ENCODE peak calls at places on chromosomes 13 and 19, in seven cellular contexts. R, W, G, T, L, O and U are unnamed samples.

GRCh38 chr19:44003461-44004134 is 841 bp downstream of the ZNF230 start:
- DNase-seq in R (no peak), W (no peak), G (no peak), T (no peak), L (peak), O (no peak), U (no peak)

GRCh38 chr13:62388515-62388914 is 972.9 kb upstream of the PCDH20 start:
- DNase-seq in R (no peak), W (no peak), G (no peak), T (no peak), L (no peak), O (no peak), U (no peak)

GRCh38 chr19:1417145-1417544 is 9.8 kb downstream of the DAZAP1 start:
- DNase-seq in R (no peak), W (peak), G (peak), T (no peak), L (no peak), O (no peak), U (no peak)

GRCh38 chr13:93254775-93255174 is 28.2 kb downstream of the GPC6 start:
- DNase-seq in R (no peak), W (no peak), G (no peak), T (no peak), L (no peak), O (no peak), U (no peak)

GRCh38 chr13:43003010-43003409 is 11.0 kb upstream of the EPSTI1 start:
- DNase-seq in R (no peak), W (no peak), G (no peak), T (no peak), L (no peak), O (no peak), U (no peak)

GRCh38 chr19:55486971-55487883 is 1.0 kb upstream of the SSC5D start:
- DNase-seq in R (no peak), W (peak), G (peak), T (no peak), L (peak), O (no peak), U (no peak)

GRCh38 chr19:5006821-5007220 is 37.9 kb downstream of the KDM4B start:
- DNase-seq in R (no peak), W (no peak), G (no peak), T (no peak), L (no peak), O (no peak), U (no peak)

GRCh38 chr13:112854321-112854720 is 114.7 kb upstream of the MCF2L start:
- DNase-seq in R (peak), W (no peak), G (no peak), T (no peak), L (no peak), O (no peak), U (no peak)

GRCh38 chr19:56727731-56728130 is 56.2 kb upstream of the ZNF835 start:
- DNase-seq in R (no peak), W (no peak), G (no peak), T (peak), L (no peak), O (no peak), U (no peak)

GRCh38 chr19:53659292-53659691 is 27.5 kb downstream of the DPRX start:
- DNase-seq in R (no peak), W (no peak), G (no peak), T (peak), L (peak), O (no peak), U (no peak)

GRCh38 chr13:100140441-100140840 is 51.5 kb downstream of the PCCA start:
- DNase-seq in R (no peak), W (no peak), G (no peak), T (no peak), L (no peak), O (no peak), U (no peak)

GRCh38 chr13:112194167-112194530 is 127.2 kb downstream of the SOX1 start:
- DNase-seq in R (no peak), W (no peak), G (no peak), T (no peak), L (no peak), O (no peak), U (no peak)

GRCh38 chr13:78652651-78653050 is 6.3 kb downstream of the OBI1 start:
- DNase-seq in R (no peak), W (no peak), G (no peak), T (no peak), L (no peak), O (no peak), U (no peak)

GRCh38 chr19:55686311-55687050 is 11.5 kb downstream of the EPN1 start:
- DNase-seq in R (peak), W (no peak), G (no peak), T (no peak), L (no peak), O (no peak), U (no peak)

GRCh38 chr19:43784251-43784980 is 3.6 kb upstream of the KCNN4 start:
- DNase-seq in R (peak), W (peak), G (no peak), T (peak), L (no peak), O (no peak), U (peak)

GRCh38 chr19:15107056-15108010 is at the start of gene SYDE1:
- DNase-seq in R (no peak), W (peak), G (peak), T (no peak), L (peak), O (no peak), U (no peak)

GRCh38 chr19:49691243-49692101 is 556 bp downstream of the CPT1C start:
- DNase-seq in R (no peak), W (peak), G (peak), T (no peak), L (peak), O (no peak), U (no peak)

GRCh38 chr19:19591133-19591825 is 27.2 kb downstream of the PBX4 start:
- DNase-seq in R (no peak), W (peak), G (no peak), T (peak), L (no peak), O (no peak), U (no peak)

GRCh38 chr19:17579523-17580244 is 24.2 kb downstream of the COLGALT1 start:
- DNase-seq in R (peak), W (no peak), G (peak), T (peak), L (peak), O (no peak), U (no peak)

GRCh38 chr19:50507376-50507775 is 3.6 kb downstream of the JOSD2 start:
- DNase-seq in R (peak), W (no peak), G (peak), T (no peak), L (no peak), O (no peak), U (no peak)

GRCh38 chr13:48902421-48902820 is 73.3 kb upstream of the FNDC3A start:
- DNase-seq in R (no peak), W (no peak), G (no peak), T (peak), L (peak), O (no peak), U (no peak)

GRCh38 chr19:4624733-4625362 is 14.5 kb upstream of the TNFAIP8L1 start:
- DNase-seq in R (no peak), W (no peak), G (no peak), T (no peak), L (peak), O (no peak), U (no peak)

GRCh38 chr13:37640499-37640898 is 41.9 kb upstream of the POSTN start:
- DNase-seq in R (no peak), W (peak), G (no peak), T (no peak), L (peak), O (no peak), U (no peak)

GRCh38 chr19:3837922-3838321 is 30.9 kb downstream of the ZFR2 start:
- DNase-seq in R (no peak), W (no peak), G (no peak), T (no peak), L (no peak), O (no peak), U (no peak)

GRCh38 chr19:5492281-5492812 is 37.1 kb downstream of the ZNRF4 start:
- DNase-seq in R (no peak), W (no peak), G (peak), T (no peak), L (no peak), O (no peak), U (no peak)

GRCh38 chr13:66036024-66036614 is 1194.0 kb downstream of the PCDH9 start:
- DNase-seq in R (no peak), W (no peak), G (no peak), T (no peak), L (no peak), O (no peak), U (no peak)

GRCh38 chr13:45584816-45585215 is 30.7 kb downstream of the ERICH6B start:
- DNase-seq in R (no peak), W (no peak), G (no peak), T (no peak), L (peak), O (no peak), U (no peak)

GRCh38 chr13:30576528-30576927 is 41.2 kb upstream of the USPL1 start:
- DNase-seq in R (no peak), W (no peak), G (no peak), T (peak), L (peak), O (no peak), U (no peak)

GRCh38 chr19:5676711-5677110 is 3.6 kb downstream of the MICOS13 start:
- DNase-seq in R (no peak), W (no peak), G (peak), T (no peak), L (no peak), O (no peak), U (no peak)

GRCh38 chr13:43805071-43805468 is 18.3 kb upstream of the ENOX1 start:
- DNase-seq in R (no peak), W (peak), G (no peak), T (no peak), L (no peak), O (no peak), U (no peak)

GRCh38 chr13:113092776-113093579 is 12.6 kb upstream of the F7 start:
- DNase-seq in R (peak), W (no peak), G (peak), T (no peak), L (no peak), O (no peak), U (no peak)

GRCh38 chr19:6264803-6265202 is 15.0 kb downstream of the MLLT1 start:
- DNase-seq in R (no peak), W (no peak), G (no peak), T (no peak), L (no peak), O (no peak), U (no peak)

DNA sequence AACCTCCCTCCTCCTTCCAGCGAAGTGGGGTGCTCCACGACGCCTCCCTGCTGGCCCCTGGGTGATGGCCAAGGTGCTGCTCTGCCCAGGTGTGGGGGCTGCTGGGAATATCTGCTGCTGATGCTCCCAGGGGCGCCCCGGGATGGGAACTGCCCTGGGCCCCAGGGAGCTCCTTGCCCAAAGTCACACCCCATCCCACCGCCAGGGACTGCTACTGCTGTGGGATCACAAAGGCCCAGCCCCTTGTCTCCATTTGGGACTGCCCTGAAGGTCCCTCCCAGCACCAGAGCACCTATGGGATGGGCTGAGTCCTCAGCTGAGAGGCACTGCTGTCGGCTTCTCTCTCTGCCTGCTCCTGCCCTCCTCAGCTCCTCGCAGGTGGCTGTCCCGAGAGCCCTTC is 19.0 kb downstream of the CHST8 start:
- DNase-seq in R (no peak), W (no peak), G (peak), T (no peak), L (no peak), O (no peak), U (no peak)
- H3K4me3 ChIP-seq in R (no peak), W (no peak), G (no peak), T (no peak), L (no peak), O (no peak), U (no peak)

GRCh38 chr13:97911311-97912138 is 42.0 kb upstream of the IPO5 start:
- DNase-seq in R (no peak), W (no peak), G (no peak), T (peak), L (no peak), O (no peak), U (peak)
- TF ChIP-seq CTCF in R (no peak), W (peak), G (no peak), T (peak), L (peak), O (no peak), U (peak)

DNA sequence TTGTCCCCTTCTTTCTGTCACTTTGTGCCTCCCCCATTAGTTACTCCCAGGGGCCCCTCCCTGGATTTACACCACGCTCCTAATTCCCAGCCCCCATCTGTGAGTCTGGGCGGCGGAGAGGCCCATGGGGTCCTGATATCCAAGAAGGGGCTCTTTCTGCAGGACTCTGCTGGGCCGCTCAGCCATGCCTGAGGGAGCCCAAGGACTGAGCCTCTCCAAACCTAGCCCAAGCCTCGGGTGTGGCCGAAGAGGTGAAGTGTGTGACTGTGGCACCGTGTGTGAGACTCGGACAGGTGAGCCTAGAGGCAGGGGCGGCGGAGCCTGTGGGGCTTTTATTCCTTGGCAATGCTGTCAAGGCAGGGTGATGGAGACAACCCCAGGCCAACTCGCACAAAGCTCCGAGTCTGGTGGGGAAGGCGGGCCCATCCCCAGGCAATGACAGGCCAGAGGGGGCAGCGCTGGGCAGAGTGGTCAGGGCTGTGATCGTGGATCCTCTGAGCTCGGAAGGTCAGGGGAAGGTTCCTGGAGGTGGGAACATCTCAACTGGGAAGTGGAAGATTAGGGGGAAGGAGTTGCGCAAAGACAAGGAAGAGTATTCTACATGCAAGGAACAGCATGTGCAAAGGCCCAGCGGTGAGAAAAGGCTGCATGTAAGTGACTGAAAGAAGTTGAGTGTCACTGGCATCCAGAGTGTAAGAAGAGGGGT is 1.6 kb downstream of the PLEKHG2 start:
- DNase-seq in R (no peak), W (no peak), G (peak), T (no peak), L (peak), O (no peak), U (no peak)
- H3K4me3 ChIP-seq in R (no peak), W (peak), G (peak), T (no peak), L (peak), O (peak), U (peak)

DNA sequence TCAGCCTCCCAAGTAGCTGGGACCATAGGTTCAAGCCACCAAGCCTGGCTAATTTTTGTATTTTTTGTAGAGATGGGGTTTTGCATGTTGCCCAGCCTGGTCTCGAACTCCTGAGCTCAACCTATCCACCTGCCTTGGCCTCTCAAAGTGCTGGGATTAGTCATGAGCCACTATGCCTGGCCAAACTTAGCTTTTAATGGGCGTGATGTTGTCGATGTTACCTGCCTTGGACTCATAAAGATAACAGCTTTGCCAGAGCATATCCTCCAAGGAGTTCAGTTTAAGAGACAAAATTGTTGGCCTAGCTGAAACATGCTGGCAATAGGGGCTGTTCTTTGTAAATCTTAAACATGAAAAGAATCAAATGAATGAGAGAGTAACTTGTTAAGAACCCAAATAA is 13.1 kb downstream of the POLR1D start:
- DNase-seq in R (no peak), W (no peak), G (no peak), T (no peak), L (no peak), O (no peak), U (no peak)
- TF ChIP-seq CTCF in R (no peak), W (no peak), G (no peak), T (no peak), L (no peak), O (no peak), U (no peak)

DNA sequence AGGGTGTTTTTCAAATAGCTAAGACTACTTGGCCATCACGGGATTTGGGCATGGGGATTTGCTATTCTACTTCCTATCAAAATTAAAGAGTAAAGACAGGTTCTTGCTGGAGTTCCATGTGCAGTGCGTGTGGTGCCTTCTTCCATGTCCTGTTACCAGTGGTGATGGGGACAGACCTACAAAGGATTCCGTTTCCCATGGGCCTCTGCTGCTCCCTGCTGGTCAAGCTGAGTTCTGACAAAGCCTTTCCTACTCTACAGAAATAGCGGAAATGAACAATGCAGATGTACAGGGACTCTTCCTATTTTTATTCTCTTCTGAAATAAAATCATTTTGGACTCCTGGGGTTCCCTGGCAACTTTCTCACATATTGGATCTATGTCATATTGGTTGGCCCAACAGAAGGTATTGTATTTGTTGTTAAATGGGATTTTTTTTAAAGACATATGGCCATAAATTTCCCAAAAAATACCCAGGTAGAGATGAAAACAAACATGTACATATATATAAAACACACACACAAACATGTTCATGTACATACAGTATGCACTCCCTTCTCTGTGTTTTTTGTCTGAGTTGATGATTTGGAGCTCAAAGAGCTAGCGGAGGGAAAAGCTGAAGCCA is 90.5 kb upstream of the SLC15A1 start:
- DNase-seq in R (peak), W (peak), G (no peak), T (peak), L (peak), O (no peak), U (peak)
- H3K4me3 ChIP-seq in R (no peak), W (no peak), G (no peak), T (no peak), L (no peak), O (no peak), U (no peak)